ENCODE peak calls at places on chromosomes 7 and 10, in seven cellular contexts. K is uterus; Y is bronchial epithelial cell; N is activated CD4-positive, alpha-beta T cell treated with anti-CD3 and anti-CD28 coated beads, Interleukin-2, amount 10 ng/mL, durations not matched to agents 7 days and 5 days; C is GM13977; M is COLO829; V is T follicular helper cell. B is an unnamed sample.

GRCh38 chr7:27159278-27160146 is 3.0 kb upstream of the HOXA7 start:
- DNase-seq in K (peak; percentile 14), Y (no peak), N (no peak), C (no peak), M (no peak), V (no peak), B (no peak)

GRCh38 chr10:17031656-17032630 is 97.7 kb downstream of the CUBN start:
- DNase-seq in K (no peak), Y (no peak), N (no peak), C (no peak), M (no peak), V (no peak), B (no peak)

GRCh38 chr7:90824386-90825307 is 228.5 kb downstream of the CDK14 start:
- DNase-seq in K (no peak), Y (peak; percentile 65), N (no peak), C (no peak), M (peak; percentile 88), V (no peak), B (no peak)

GRCh38 chr7:39073432-39073831 is 95.7 kb downstream of the POU6F2 start:
- DNase-seq in K (no peak), Y (no peak), N (no peak), C (no peak), M (no peak), V (no peak), B (no peak)

GRCh38 chr7:101677421-101678137 is 48.5 kb upstream of the MYL10 start:
- DNase-seq in K (no peak), Y (peak; percentile 14), N (no peak), C (no peak), M (no peak), V (no peak), B (no peak)

GRCh38 chr10:48249004-48249762 is 25.3 kb downstream of the FRMPD2 start:
- DNase-seq in K (no peak), Y (no peak), N (no peak), C (no peak), M (no peak), V (no peak), B (no peak)

GRCh38 chr10:43204943-43205671 is 61.8 kb downstream of the RASGEF1A start:
- DNase-seq in K (peak; percentile 14), Y (peak; percentile 56), N (peak; percentile 69), C (peak; percentile 82), M (peak; percentile 6), V (peak; percentile 24), B (no peak)

GRCh38 chr10:45461034-45461433 is 87.0 kb downstream of the ALOX5 start:
- DNase-seq in K (no peak), Y (no peak), N (no peak), C (peak; percentile 86), M (no peak), V (no peak), B (no peak)